ENCODE peak calls at places on chromosomes 4 and X, in six cellular contexts. S, M, T, O, F and H are unnamed samples. For H3K36me3 and H3K4me1, the result is how much of the 10 kb centered on the place peaks cover.

GRCh38 chr4:145487626-145488025 is 6.0 kb downstream of the SMAD1 start:
- DNase-seq in S (no peak), M (no peak), T (no peak), O (no peak), F (no peak), H (no peak)

GRCh38 chrX:65668362-65669310 is 1.2 kb downstream of the MSN start:
- DNase-seq in S (peak), M (peak), T (peak), O (peak), F (peak), H (peak)

GRCh38 chr4:150425161-150425560 is 156.8 kb upstream of the MAB21L2 start:
- DNase-seq in S (no peak), M (no peak), T (no peak), O (no peak), F (no peak), H (no peak)

GRCh38 chrX:10759400-10759799 is 139.0 kb upstream of the MID1 start:
- DNase-seq in S (no peak), M (no peak), T (no peak), O (no peak), F (no peak), H (no peak)

GRCh38 chrX:86002076-86002896 is 45.1 kb downstream of the CHM start:
- DNase-seq in S (peak), M (peak), T (peak), O (peak), F (peak), H (no peak)

GRCh38 chr4:169311643-169312365 is 41.0 kb upstream of the SH3RF1 start:
- DNase-seq in S (peak), M (peak), T (no peak), O (peak), F (peak), H (no peak)

GRCh38 chr4:105989411-105990242 is 94.4 kb downstream of the NPNT start:
- DNase-seq in S (no peak), M (no peak), T (no peak), O (no peak), F (no peak), H (no peak)

GRCh38 chrX:6149231-6149870 is 79.3 kb downstream of the NLGN4X start:
- DNase-seq in S (no peak), M (no peak), T (no peak), O (peak), F (no peak), H (no peak)

GRCh38 chr4:159051245-159052071 is 51.4 kb upstream of the RAPGEF2 start:
- DNase-seq in S (no peak), M (no peak), T (no peak), O (no peak), F (no peak), H (no peak)

GRCh38 chr4:145902522-145902921 is 36.1 kb downstream of the ZNF827 start:
- DNase-seq in S (no peak), M (no peak), T (no peak), O (no peak), F (no peak), H (no peak)

GRCh38 chr4:100286601-100287000 is 96.3 kb upstream of the DDIT4L start:
- DNase-seq in S (no peak), M (no peak), T (no peak), O (no peak), F (no peak), H (no peak)

GRCh38 chrX:149151805-149152757 is 353.0 kb downstream of the IDS start:
- DNase-seq in S (no peak), M (no peak), T (no peak), O (peak), F (no peak), H (no peak)

GRCh38 chr4:165662341-165662740 is 210.7 kb upstream of the TLL1 start:
- DNase-seq in S (no peak), M (no peak), T (no peak), O (peak), F (no peak), H (no peak)

GRCh38 chr4:7158081-7158750 is 34.1 kb upstream of the SORCS2 start:
- DNase-seq in S (no peak), M (no peak), T (no peak), O (no peak), F (no peak), H (no peak)

GRCh38 chrX:39854772-39855747 is 242.7 kb downstream of the BCOR start:
- DNase-seq in S (no peak), M (no peak), T (peak), O (no peak), F (no peak), H (no peak)

GRCh38 chr4:171962110-171962509 is 148.9 kb downstream of the GALNTL6 start:
- DNase-seq in S (no peak), M (no peak), T (no peak), O (no peak), F (no peak), H (no peak)

GRCh38 chrX:154309041-154309775 is 13.6 kb downstream of the TKTL1 start:
- DNase-seq in S (no peak), M (no peak), T (no peak), O (no peak), F (no peak), H (no peak)

GRCh38 chr4:154399259-154399974 is 92.2 kb downstream of the DCHS2 start:
- DNase-seq in S (peak), M (peak), T (no peak), O (no peak), F (no peak), H (no peak)

GRCh38 chr4:125704726-125705125 is 390.0 kb downstream of the FAT4 start:
- DNase-seq in S (no peak), M (peak), T (no peak), O (peak), F (no peak), H (no peak)

GRCh38 chr4:92952426-92952825 is 648.7 kb downstream of the GRID2 start:
- DNase-seq in S (no peak), M (no peak), T (no peak), O (no peak), F (no peak), H (no peak)

GRCh38 chrX:54484666-54485065 is 11.4 kb downstream of the FGD1 start:
- DNase-seq in S (peak), M (no peak), T (no peak), O (no peak), F (no peak), H (peak)

GRCh38 chr4:61521451-61521850 is 321.3 kb downstream of the ADGRL3 start:
- DNase-seq in S (no peak), M (no peak), T (no peak), O (peak), F (no peak), H (no peak)

GRCh38 chr4:101114936-101115372 is 232.4 kb downstream of the PPP3CA start:
- DNase-seq in S (no peak), M (peak), T (no peak), O (peak), F (no peak), H (no peak)

GRCh38 chr4:10762541-10762940 is 78.0 kb upstream of the CLNK start:
- DNase-seq in S (peak), M (peak), T (no peak), O (peak), F (no peak), H (no peak)

GRCh38 chrX:15436220-15436619 is 52.0 kb upstream of the VEGFD start:
- DNase-seq in S (no peak), M (peak), T (no peak), O (no peak), F (no peak), H (no peak)

DNA sequence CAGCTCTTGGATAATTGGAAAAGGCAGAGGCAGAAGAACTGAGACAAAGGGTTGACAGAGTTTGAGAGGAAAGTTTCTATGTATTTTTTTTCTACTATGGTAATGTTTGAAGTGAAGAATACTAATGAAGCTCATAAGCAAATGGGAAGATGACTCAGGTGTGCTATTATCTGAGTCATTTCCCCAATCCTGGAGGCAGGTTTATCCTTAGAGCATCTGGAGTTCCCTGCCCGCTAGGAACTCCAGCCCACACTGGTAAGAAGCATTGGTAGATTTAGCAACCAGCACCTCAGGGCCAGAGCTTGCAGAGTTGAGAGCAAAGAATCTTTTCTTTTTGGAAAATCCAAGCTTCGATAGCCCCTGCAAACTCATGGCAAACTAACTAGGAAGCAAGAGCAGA is 55.2 kb downstream of the DOCK11 start:
- DNase-seq in S (no peak), M (peak), T (no peak), O (peak), F (no peak), H (no peak)
- H3K36me3 ChIP-seq in S (under half), M (under half), T (under half), O (under half), F (under half), H (under half)

GRCh38 chrX:47232197-47232802 is 509 bp upstream of the USP11 start:
- DNase-seq in S (no peak), M (no peak), T (no peak), O (no peak), F (no peak), H (no peak)

GRCh38 chrX:47229427-47229826 is 3.4 kb upstream of the USP11 start:
- DNase-seq in S (no peak), M (no peak), T (no peak), O (no peak), F (no peak), H (no peak)

GRCh38 chrX:47232803-47233332 is at the start of gene USP11:
- DNase-seq in S (peak), M (peak), T (peak), O (peak), F (peak), H (peak)

GRCh38 chrX:47230136-47230868 is 2.5 kb upstream of the USP11 start:
- DNase-seq in S (no peak), M (no peak), T (no peak), O (no peak), F (no peak), H (no peak)

GRCh38 chrX:47231167-47231566 is 1.6 kb upstream of the USP11 start:
- DNase-seq in S (no peak), M (no peak), T (no peak), O (no peak), F (no peak), H (no peak)
- H3K27ac ChIP-seq in S (no peak), M (no peak), T (no peak), O (no peak), F (no peak), H (no peak)

DNA sequence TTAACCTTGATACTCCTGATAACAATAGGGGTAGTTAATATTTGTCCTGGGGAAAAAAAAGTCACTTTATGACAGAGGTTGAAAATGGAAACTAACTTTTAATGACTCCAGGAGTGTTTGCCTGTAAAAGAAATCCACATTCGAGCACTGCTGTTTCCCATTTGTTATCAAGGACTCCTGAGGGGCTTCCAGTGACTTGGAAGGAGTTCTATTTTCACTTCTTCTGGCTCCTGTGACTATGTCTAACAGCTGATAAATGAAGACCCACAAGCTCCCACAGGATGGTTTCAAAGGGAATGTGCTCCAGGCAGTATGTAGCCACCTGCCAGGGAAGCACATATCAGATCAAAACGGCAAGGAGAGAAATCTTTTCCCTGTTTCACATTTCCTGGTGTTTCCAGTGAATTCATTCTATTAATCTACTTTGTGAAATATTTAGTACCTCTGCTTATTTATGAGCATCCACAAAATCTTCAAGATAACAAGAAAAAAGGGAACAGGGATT is 159.8 kb upstream of the FAM241A start:
- DNase-seq in S (peak), M (no peak), T (no peak), O (no peak), F (no peak), H (no peak)
- H3K4me1 ChIP-seq in S (half or more), M (under half), T (under half), O (under half), F (under half), H (under half)

DNA sequence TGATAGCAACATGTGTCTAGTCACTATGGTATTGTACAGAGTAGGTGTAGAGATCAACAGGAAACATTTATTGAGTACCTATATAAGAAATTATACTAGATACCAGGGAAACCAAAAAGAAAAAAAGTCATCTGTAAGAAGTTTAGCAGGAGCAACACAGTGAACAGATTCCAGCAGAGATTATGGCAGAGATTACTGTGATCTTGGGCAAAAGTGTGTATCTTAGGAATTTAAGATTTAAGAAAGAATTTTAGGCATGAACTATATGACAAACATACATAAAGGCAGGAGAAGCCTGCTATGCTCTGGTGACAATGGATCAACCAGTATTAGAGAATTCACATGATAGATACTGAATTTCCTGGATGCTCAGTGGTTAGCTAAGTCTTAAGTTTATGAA is 37.9 kb downstream of the SNCA start:
- DNase-seq in S (no peak), M (no peak), T (no peak), O (peak), F (no peak), H (no peak)
- H3K36me3 ChIP-seq in S (under half), M (under half), T (under half), O (under half), F (under half), H (under half)

GRCh38 chr4:127618427-127618826 is 14.3 kb upstream of the INTU start:
- DNase-seq in S (no peak), M (no peak), T (no peak), O (no peak), F (no peak), H (no peak)

GRCh38 chr4:127622923-127623754 is 9.6 kb upstream of the INTU start:
- DNase-seq in S (peak), M (peak), T (peak), O (peak), F (no peak), H (peak)

GRCh38 chr4:127624176-127624575 is 8.6 kb upstream of the INTU start:
- DNase-seq in S (no peak), M (no peak), T (no peak), O (no peak), F (no peak), H (no peak)

GRCh38 chr4:127623755-127624087 is 9.0 kb upstream of the INTU start:
- DNase-seq in S (no peak), M (peak), T (no peak), O (peak), F (no peak), H (no peak)

DNA sequence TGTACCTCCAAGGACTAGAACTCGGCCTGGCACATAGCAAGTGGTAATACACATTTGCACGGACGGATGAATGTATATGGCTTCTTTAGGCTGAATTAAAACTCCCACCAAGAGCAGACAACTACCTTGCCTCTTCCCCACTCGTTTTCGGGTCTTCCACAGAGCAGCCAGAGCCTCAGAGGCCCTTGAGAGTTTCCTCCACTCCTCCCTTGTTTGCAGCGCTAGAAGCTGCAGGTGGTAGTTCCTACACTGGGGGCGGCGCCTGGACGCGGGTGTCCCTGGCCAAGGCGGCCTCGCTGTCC is 10.2 kb upstream of the INTU start:
- DNase-seq in S (no peak), M (no peak), T (no peak), O (no peak), F (no peak), H (no peak)
- H3K27ac ChIP-seq in S (no peak), M (no peak), T (peak), O (no peak), F (no peak), H (no peak)

GRCh38 chr4:25814737-25815136 is 48.1 kb downstream of the SEL1L3 start:
- DNase-seq in S (no peak), M (no peak), T (no peak), O (no peak), F (no peak), H (no peak)

GRCh38 chr4:25813705-25814104 is 49.1 kb downstream of the SEL1L3 start:
- DNase-seq in S (no peak), M (peak), T (no peak), O (peak), F (no peak), H (no peak)

GRCh38 chr4:25816591-25817058 is 46.2 kb downstream of the SEL1L3 start:
- DNase-seq in S (no peak), M (no peak), T (no peak), O (no peak), F (no peak), H (no peak)

GRCh38 chr4:25815586-25815985 is 47.2 kb downstream of the SEL1L3 start:
- DNase-seq in S (no peak), M (no peak), T (no peak), O (peak), F (no peak), H (no peak)

DNA sequence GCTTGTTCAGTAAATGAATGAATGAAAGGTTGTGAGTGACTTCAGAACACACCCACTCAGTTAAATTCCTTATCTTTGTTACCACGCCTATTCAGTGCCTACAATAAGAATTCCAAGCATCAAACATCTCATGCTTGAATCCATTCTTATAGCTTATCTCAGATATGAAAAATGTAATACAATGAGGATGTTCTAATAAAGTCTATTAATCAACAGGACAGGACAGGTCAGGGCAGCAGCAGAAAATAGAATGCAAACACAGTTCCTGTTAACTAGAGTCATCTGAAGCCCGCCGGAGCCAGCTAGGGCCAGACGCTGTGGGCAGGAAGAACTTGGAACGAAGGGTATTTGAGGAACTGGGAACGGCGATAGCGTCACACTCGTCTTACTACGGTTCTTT is 48.5 kb downstream of the SEL1L3 start:
- DNase-seq in S (no peak), M (peak), T (peak), O (peak), F (peak), H (peak)
- H3K4me1 ChIP-seq in S (under half), M (under half), T (under half), O (under half), F (under half), H (under half)

GRCh38 chr4:38819569-38819968 is 15.0 kb upstream of the TLR1 start:
- DNase-seq in S (no peak), M (peak), T (no peak), O (peak), F (no peak), H (no peak)
- H3K36me3 ChIP-seq in S (under half), M (under half), T (under half), O (under half), F (under half), H (under half)

DNA sequence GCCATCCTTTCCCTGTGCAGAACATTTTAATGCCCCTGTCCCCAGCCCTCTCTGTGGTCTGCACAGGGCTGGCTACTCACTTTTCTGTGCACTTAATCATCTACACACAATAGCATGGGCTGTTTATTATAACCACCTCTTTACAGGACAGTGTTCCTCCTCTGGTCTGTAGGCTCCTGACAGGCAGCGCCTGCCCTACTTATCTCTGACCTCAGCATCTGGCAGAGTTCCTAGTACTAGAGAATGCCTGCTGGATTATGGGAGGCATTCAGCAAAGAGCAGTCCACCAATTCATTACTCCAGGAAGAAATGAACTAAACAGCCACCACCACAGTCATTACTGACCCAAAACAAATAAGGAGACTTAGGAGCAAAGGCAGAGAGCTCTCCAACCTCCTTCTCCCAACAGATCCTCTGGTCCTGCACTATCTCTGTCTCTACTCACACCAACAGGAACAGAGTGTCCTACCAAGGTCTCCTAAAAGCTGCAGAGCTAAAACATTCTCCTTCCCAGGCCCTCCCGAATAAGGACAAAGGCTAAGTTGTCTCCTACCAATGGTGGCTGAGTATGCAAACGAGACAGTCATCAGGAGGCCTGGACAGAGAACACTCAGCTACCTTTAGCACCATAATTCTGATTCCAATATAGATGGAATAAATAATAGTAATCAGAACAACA is 279.2 kb downstream of the QDPR start:
- DNase-seq in S (peak), M (peak), T (no peak), O (peak), F (peak), H (no peak)
- H3K27ac ChIP-seq in S (peak), M (no peak), T (no peak), O (no peak), F (no peak), H (no peak)

GRCh38 chrX:132483523-132483922 is 5.3 kb downstream of the MBNL3 start:
- DNase-seq in S (no peak), M (no peak), T (no peak), O (no peak), F (no peak), H (no peak)
- H3K4me1 ChIP-seq in S (under half), M (under half), T (under half), O (under half), F (under half), H (under half)